ENCODE peak calls at places on chromosomes 7 and 10, in six cellular contexts. U, P, A, M, H and T are unnamed samples. For H3K9me3, the result is how much of the 10 kb centered on the place peaks cover.

GRCh38 chr10:30557884-30558283 is 71.7 kb downstream of the LYZL2 start:
- DNase-seq in U (no peak), P (peak), A (no peak), M (no peak), H (peak), T (no peak)

GRCh38 chr10:101297901-101298451 is 56.0 kb upstream of the BTRC start:
- DNase-seq in U (peak), P (peak), A (peak), M (peak), H (peak), T (peak)

GRCh38 chr10:94324609-94325233 is 38.0 kb downstream of the NOC3L start:
- DNase-seq in U (no peak), P (no peak), A (no peak), M (no peak), H (no peak), T (no peak)

GRCh38 chr10:73815719-73816030 is 4.3 kb upstream of the NDST2 start:
- DNase-seq in U (no peak), P (no peak), A (no peak), M (no peak), H (no peak), T (no peak)

GRCh38 chr7:152594801-152595200 is 81.1 kb downstream of the XRCC2 start:
- DNase-seq in U (no peak), P (no peak), A (no peak), M (no peak), H (no peak), T (no peak)

GRCh38 chr7:132646064-132646463 is 69.8 kb upstream of the PLXNA4 start:
- DNase-seq in U (no peak), P (no peak), A (no peak), M (no peak), H (no peak), T (no peak)

GRCh38 chr10:24556746-24557742 is 166.6 kb downstream of the ARHGAP21 start:
- DNase-seq in U (no peak), P (peak), A (no peak), M (no peak), H (peak), T (peak)

GRCh38 chr7:95840953-95841950 is 68.9 kb downstream of the DYNC1I1 start:
- DNase-seq in U (no peak), P (no peak), A (no peak), M (no peak), H (peak), T (no peak)

GRCh38 chr7:4753610-4754432 is 21.6 kb upstream of the AP5Z1 start:
- DNase-seq in U (peak), P (peak), A (peak), M (peak), H (peak), T (peak)

GRCh38 chr7:77391230-77391629 is 24.9 kb downstream of the GSAP start:
- DNase-seq in U (no peak), P (no peak), A (no peak), M (no peak), H (no peak), T (no peak)

GRCh38 chr10:71396084-71396713 is 521 bp upstream of the CDH23 start:
- DNase-seq in U (no peak), P (peak), A (peak), M (peak), H (peak), T (peak)

GRCh38 chr7:43485580-43485979 is 97.3 kb upstream of the STK17A start:
- DNase-seq in U (no peak), P (no peak), A (no peak), M (no peak), H (no peak), T (no peak)

GRCh38 chr7:35492451-35493175 is 202.3 kb downstream of the HERPUD2 start:
- DNase-seq in U (no peak), P (no peak), A (no peak), M (no peak), H (no peak), T (no peak)

GRCh38 chr7:108222236-108222892 is 92.2 kb upstream of the LAMB4 start:
- DNase-seq in U (no peak), P (no peak), A (no peak), M (no peak), H (peak), T (no peak)

GRCh38 chr10:71442859-71443570 is 46.3 kb downstream of the CDH23 start:
- DNase-seq in U (no peak), P (no peak), A (no peak), M (no peak), H (no peak), T (no peak)

DNA sequence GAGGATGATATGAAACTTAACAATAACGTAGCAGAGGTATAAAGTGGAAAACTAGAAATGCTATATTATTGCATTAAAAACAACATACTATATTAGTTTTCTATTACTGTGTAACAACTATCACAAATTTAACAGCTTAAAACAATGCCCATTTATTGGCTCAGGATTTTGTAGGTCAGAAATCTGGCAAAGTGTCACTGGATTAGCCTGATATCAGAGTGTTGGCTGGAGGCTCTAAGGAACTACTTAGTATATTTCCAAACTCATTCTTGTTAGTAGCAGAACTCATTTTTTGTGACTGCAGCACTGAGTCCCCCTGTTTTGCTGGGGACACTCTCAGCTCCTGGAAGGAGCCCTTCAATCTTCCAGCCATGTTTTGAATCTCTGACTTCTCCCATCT is 306.8 kb downstream of the ETV1 start:
- DNase-seq in U (no peak), P (no peak), A (no peak), M (no peak), H (no peak), T (no peak)
- H3K9me3 ChIP-seq in U (under half), P (under half), A (under half), M (under half), H (under half), T (under half)

DNA sequence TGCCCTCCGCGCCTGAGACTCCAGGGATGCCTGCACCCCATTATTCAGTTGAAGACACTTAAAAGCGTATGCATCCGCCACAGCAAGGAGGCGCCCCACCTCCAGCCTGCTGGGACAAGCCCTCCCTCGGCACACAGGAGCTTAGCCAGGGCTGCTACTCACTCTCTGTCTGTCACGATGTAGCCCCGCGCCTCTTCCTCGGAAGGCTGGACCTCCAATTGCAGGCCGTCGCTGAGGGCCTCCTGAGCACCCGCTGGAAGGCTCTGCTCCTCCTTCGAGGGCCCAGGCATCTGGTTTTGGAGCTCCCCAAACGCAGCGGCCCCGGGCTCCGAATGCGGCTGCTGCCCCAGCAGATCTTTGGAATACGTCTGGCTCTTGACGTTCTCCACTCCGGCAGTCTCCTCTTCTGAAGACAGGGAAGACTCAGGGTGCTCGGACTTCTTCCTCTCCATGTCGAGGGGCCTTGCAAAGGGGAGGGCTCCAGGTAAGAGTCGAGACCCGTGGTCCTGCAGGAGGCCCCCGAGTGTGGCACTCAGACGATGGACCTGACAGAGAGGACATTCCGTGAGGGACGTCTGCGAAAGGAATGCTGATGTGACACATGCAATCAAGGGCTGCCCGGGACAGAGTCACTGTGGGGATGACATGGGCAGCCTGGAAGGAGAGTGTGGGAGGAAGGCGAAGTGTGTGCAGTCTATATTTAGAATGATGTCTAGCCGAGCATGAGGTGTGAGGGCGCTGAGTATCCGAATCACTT is 453.9 kb downstream of the PTPRN2 start:
- DNase-seq in U (no peak), P (no peak), A (no peak), M (no peak), H (no peak), T (no peak)
- H3K9me3 ChIP-seq in U (under half), P (under half), A (under half), M (under half), H (under half), T (under half)

GRCh38 chr7:63104666-63105065 is 894.0 kb upstream of the ZNF722 start:
- DNase-seq in U (no peak), P (no peak), A (no peak), M (no peak), H (no peak), T (no peak)
- H3K9me3 ChIP-seq in U (under half), P (under half), A (under half), M (under half), H (under half), T (under half)

GRCh38 chr7:157595086-157595855 is 258.5 kb downstream of the DNAJB6 start:
- DNase-seq in U (no peak), P (no peak), A (no peak), M (no peak), H (no peak), T (no peak)

GRCh38 chr7:157596026-157596425 is 259.2 kb downstream of the DNAJB6 start:
- DNase-seq in U (no peak), P (no peak), A (no peak), M (no peak), H (no peak), T (no peak)

GRCh38 chr7:157596471-157596870 is 259.7 kb downstream of the DNAJB6 start:
- DNase-seq in U (no peak), P (no peak), A (no peak), M (no peak), H (no peak), T (no peak)

GRCh38 chr7:157599491-157599890 is 262.7 kb downstream of the DNAJB6 start:
- DNase-seq in U (no peak), P (no peak), A (no peak), M (no peak), H (no peak), T (no peak)

DNA sequence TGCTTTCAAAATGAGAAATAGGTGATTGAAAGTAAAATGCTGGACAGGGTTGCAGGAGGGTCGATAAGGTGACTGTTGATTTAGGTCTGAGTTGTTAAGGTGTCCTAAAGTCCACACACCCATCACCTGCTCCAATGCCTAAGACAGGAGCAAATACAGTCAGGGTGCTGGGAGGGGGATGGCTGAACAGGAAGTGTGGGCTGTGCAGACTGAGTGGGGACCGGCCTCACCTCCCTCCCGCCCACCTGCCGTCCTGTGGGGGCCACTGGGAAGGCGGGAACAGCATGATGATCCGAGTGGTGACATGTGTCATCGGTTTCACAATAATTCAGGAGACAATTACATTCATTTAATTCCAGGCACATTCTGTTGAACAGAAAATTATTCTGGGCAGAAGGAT is 260.8 kb downstream of the DNAJB6 start:
- DNase-seq in U (no peak), P (no peak), A (no peak), M (no peak), H (no peak), T (no peak)
- H3K9me3 ChIP-seq in U (under half), P (under half), A (under half), M (under half), H (under half), T (under half)

GRCh38 chr7:149877890-149878522 is 4.2 kb downstream of the ATP6V0E2 start:
- DNase-seq in U (no peak), P (no peak), A (no peak), M (no peak), H (no peak), T (no peak)

GRCh38 chr7:149874644-149875028 is 867 bp downstream of the ATP6V0E2 start:
- DNase-seq in U (no peak), P (no peak), A (no peak), M (no peak), H (no peak), T (no peak)

GRCh38 chr7:149873074-149873967 is 448 bp upstream of the ATP6V0E2 start:
- DNase-seq in U (peak), P (peak), A (peak), M (peak), H (peak), T (peak)

GRCh38 chr7:149873968-149874643 is at the start of gene ATP6V0E2:
- DNase-seq in U (no peak), P (no peak), A (no peak), M (no peak), H (no peak), T (no peak)

GRCh38 chr7:149875396-149875795 is 1.6 kb downstream of the ATP6V0E2 start:
- DNase-seq in U (no peak), P (no peak), A (no peak), M (no peak), H (no peak), T (no peak)
- H3K9me3 ChIP-seq in U (under half), P (under half), A (under half), M (under half), H (under half), T (under half)

DNA sequence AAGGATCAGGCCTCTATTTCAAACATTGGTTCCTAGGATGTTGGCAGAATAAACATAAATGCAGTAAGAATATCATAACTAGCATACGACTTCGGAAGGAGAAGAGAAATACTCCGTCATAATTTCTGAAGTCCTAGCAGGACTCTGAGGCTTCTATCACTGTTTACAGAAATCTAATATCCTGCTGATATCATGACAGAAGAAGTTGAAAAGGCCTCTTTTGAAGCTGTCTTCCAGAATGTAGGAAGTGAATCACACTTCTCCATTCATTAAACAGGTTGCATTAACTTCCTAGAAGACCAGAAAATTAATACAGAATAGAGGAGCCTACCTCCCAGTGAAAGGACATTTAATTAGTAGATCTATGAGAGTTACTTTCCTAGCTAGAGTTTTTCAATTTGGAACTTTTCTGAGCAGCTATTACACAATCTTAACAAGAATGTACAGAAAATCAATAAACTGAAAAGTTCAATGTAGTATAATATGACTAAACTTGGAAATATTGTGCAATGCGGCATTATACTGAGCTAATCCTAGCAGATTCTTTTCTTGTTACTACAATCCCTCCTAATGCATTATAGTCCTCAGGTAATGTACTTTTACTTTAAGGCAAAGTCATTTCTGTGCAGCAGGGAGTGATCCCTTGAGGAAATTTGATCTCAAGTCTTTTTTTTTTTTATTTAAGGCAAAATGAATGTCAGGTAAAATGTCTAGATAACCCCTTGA is 622.6 kb upstream of the CELF2 start:
- DNase-seq in U (no peak), P (no peak), A (no peak), M (no peak), H (no peak), T (no peak)
- H3K9me3 ChIP-seq in U (under half), P (under half), A (under half), M (under half), H (under half), T (under half)